ENCODE peak calls at places on chromosome 16, in ten cellular contexts. L is CD4-positive, alpha-beta memory T cell; H is GM23338; F is PC-3; U is small intestine; M is fibroblast of lung; S is RWPE2; Y is tibial artery; R is effector memory CD4-positive, alpha-beta T cell; A is OCI-LY7. P is an unnamed sample.

GRCh38 chr16:12589676-12590075 is 214.0 kb downstream of the CPPED1 start:
- DNase-seq in S (no peak), H (no peak), M (no peak), U (no peak), Y (no peak), A (no peak), R (no peak), F (no peak), L (no peak), P (no peak)

GRCh38 chr16:81293909-81294802 is 20.6 kb upstream of the GAN start:
- DNase-seq in S (no peak), M (peak; percentile 89), L (no peak), Y (no peak), F (peak; percentile 23), A (no peak), H (no peak), R (no peak), U (peak; percentile 92), P (no peak)

GRCh38 chr16:79632289-79632688 is 31.8 kb upstream of the MAF start:
- DNase-seq in L (no peak), M (peak; percentile 27), H (no peak), A (no peak), R (no peak), F (no peak), U (no peak), Y (no peak), S (no peak), P (no peak)

GRCh38 chr16:84044108-84044488 is 1.5 kb upstream of the SLC38A8 start:
- DNase-seq in R (no peak), A (peak; percentile 14), H (peak; percentile 72), M (peak; percentile 14), S (no peak), U (peak; percentile 36), F (peak; percentile 48), Y (no peak), L (no peak), P (no peak)

GRCh38 chr16:16062023-16062932 is 112.9 kb downstream of the ABCC1 start:
- DNase-seq in U (no peak), H (peak; percentile 50), R (no peak), L (peak; percentile 17), F (no peak), Y (no peak), A (peak; percentile 70), M (no peak), S (no peak), P (no peak)

GRCh38 chr16:20949660-20950059 is 49.1 kb downstream of the LYRM1 start:
- DNase-seq in M (no peak), L (no peak), Y (no peak), A (no peak), U (no peak), R (no peak), S (no peak), H (no peak), F (no peak), P (no peak)

GRCh38 chr16:11224894-11225676 is 30.9 kb downstream of the SOCS1 start:
- DNase-seq in A (peak; percentile 86), F (no peak), R (peak; percentile 63), S (no peak), M (no peak), Y (no peak), U (peak; percentile 64), L (peak; percentile 76), H (no peak), P (peak; percentile 62)

GRCh38 chr16:89055313-89055712 is 38.3 kb upstream of the ACSF3 start:
- DNase-seq in H (no peak), L (no peak), S (no peak), A (no peak), R (no peak), F (no peak), M (no peak), Y (no peak), U (no peak), P (no peak)

GRCh38 chr16:89949756-89950155 is 1.2 kb downstream of the DEF8 start:
- DNase-seq in F (no peak), A (peak; percentile 34), S (no peak), Y (no peak), R (no peak), L (no peak), H (no peak), M (no peak), U (no peak), P (no peak)

DNA sequence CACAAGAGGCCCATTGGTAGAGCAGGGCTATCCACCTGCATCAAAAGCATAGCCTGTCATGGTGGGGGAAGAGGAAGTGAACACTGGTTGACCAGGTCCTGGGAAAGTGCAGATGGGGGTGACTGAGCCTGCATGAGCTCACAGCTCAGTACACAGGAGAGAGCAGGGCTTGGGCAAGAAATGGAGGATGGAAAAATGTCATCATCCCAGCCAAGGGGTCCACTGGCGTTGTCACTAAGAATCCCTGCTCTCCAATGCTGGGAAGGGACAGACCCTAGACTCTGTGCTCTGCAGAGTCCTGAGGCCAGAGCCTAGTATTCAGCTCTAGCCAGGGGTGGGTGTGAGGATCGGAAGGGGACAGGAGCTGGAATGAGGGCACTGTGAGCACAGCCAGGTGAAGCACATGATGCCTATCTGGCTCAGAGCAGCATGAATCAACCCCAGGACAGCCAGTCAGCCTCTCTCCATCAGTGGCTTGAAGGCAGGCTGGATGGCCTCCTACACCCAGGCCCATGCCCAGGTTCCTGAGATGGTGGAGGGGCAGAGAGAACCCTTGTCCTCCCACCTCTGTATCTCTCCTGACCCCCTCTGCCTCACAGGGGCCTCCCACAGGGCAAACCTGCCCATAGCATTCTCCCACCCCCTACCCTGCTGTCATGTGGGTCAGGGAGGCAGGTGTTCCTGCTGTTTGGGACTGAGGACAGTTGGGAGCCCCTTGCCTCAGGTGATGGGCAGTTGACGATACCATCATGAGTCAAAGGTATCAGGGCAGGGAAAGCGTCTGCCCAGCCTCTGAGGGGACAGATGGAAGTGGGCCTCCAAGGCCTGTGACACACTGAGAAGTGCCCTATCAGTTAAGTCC is 13.8 kb upstream of the CTCF start:
- DNase-seq in Y (no peak), A (peak; percentile 93), S (no peak), F (no peak), M (no peak), U (no peak), L (no peak), R (no peak), H (no peak), P (no peak)
- H3K27ac ChIP-seq in Y (no peak overlapping the region), A (peak overlapping the region; percentile 98), S (no peak overlapping the region), F (no peak overlapping the region), M (no peak overlapping the region), U (no peak overlapping the region), L (peak overlapping the region; percentile 42), R (peak overlapping the region; percentile 68), H (no peak overlapping the region), P (peak overlapping the region; percentile 1)

GRCh38 chr16:14678748-14679497 is 15.2 kb downstream of the PLA2G10 start:
- DNase-seq in A (no peak), H (no peak), R (no peak), L (no peak), F (no peak), M (no peak), Y (no peak), U (no peak), S (no peak), P (no peak)
- H3K4me3 ChIP-seq in A (no peak overlapping the region), H (no peak overlapping the region), R (no peak overlapping the region), L (no peak overlapping the region), F (no peak overlapping the region), M (no peak overlapping the region), Y (no peak overlapping the region), U (no peak overlapping the region), S (no peak overlapping the region), P (no peak overlapping the region)

GRCh38 chr16:74677868-74678267 is 11.2 kb upstream of the RFWD3 start:
- DNase-seq in S (no peak), U (no peak), F (no peak), H (no peak), L (no peak), R (no peak), A (no peak), Y (no peak), M (no peak), P (no peak)

GRCh38 chr16:74680681-74681080 is 14.0 kb upstream of the RFWD3 start:
- DNase-seq in R (no peak), M (no peak), H (no peak), S (no peak), Y (no peak), A (no peak), F (no peak), L (no peak), U (no peak), P (no peak)

GRCh38 chr16:74682556-74682955 is 15.9 kb upstream of the RFWD3 start:
- DNase-seq in S (no peak), M (no peak), R (no peak), U (no peak), L (no peak), A (no peak), Y (no peak), H (peak; percentile 9), F (no peak), P (no peak)

DNA sequence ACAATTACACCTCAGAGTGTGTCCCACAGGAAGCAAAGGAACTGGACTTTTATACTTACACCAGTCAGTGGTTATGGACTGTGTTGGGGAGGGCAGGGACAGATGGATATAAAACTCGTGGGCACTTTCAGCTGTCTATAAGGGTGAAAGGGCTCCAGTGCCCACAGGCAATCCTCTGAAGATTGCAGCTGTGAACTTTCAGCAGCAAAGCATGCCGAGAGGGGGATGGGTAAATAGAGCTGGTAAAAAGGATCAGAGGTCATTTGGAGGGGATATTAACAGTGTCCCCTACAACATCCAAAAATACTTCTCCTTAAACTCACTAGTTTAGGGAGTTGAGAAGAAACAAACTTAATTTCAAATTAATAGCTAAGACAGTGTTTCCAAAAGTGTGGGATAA is 13.3 kb upstream of the RFWD3 start:
- DNase-seq in S (no peak), H (no peak), Y (no peak), A (no peak), L (no peak), F (no peak), U (no peak), R (no peak), M (no peak), P (no peak)
- H3K27ac ChIP-seq in S (no peak overlapping the region), H (peak overlapping the region; percentile 23), Y (no peak overlapping the region), A (no peak overlapping the region), L (no peak overlapping the region), F (no peak overlapping the region), U (no peak overlapping the region), R (no peak overlapping the region), M (no peak overlapping the region), P (no peak overlapping the region)

GRCh38 chr16:4481965-4482364 is 5.8 kb downstream of the HMOX2 start:
- DNase-seq in A (no peak), S (no peak), R (no peak), L (no peak), Y (no peak), F (no peak), H (no peak), M (no peak), U (no peak), P (no peak)

GRCh38 chr16:4474192-4474961 is at the start of gene NMRAL1:
- DNase-seq in S (peak; percentile 94), L (peak; percentile 79), R (peak; percentile 79), H (peak; percentile 98), Y (peak; percentile 95), A (peak; percentile 98), U (peak; percentile 87), F (peak; percentile 91), M (peak; percentile 88), P (peak; percentile 85)

GRCh38 chr16:4481526-4481925 is 5.3 kb downstream of the HMOX2 start:
- DNase-seq in S (no peak), A (no peak), F (no peak), L (no peak), U (no peak), R (no peak), H (no peak), Y (no peak), M (no peak), P (no peak)

GRCh38 chr16:4475880-4476790 is at the start of gene HMOX2:
- DNase-seq in A (peak; percentile 96), L (peak; percentile 95), F (peak; percentile 93), Y (peak; percentile 96), M (peak; percentile 85), U (peak; percentile 94), H (peak; percentile 94), S (peak; percentile 87), R (peak; percentile 86), P (peak; percentile 92)

GRCh38 chr16:4477966-4478365 is 1.8 kb downstream of the HMOX2 start:
- DNase-seq in U (no peak), A (peak; percentile 33), F (peak; percentile 46), M (peak; percentile 75), S (no peak), Y (no peak), L (no peak), H (peak; percentile 64), R (no peak), P (no peak)
- H3K4me3 ChIP-seq in U (no peak overlapping the region), A (peak overlapping the region; percentile 97), F (peak overlapping the region; percentile 93), M (no peak overlapping the region), S (peak overlapping the region; percentile 90), Y (no peak overlapping the region), L (peak overlapping the region; percentile 0), H (no peak overlapping the region), R (peak overlapping the region; percentile 15), P (peak overlapping the region; percentile 94)

P was measured in psoas muscle.